ENCODE peak calls at places on chromosomes 16 and 17, in six cellular contexts. One of them, this sample, is unnamed.

GRCh38 chr16:77424841-77425604 is 9.8 kb downstream of the ADAMTS18 start:
- DNase-seq in GM12878: no peak
- DNase-seq in SK-N-SH: no peak
- DNase-seq in K562: no peak
- DNase-seq in HL-60: no peak
- DNase-seq in GM23338: no peak
- DNase-seq in this sample: no peak

GRCh38 chr16:12708266-12708665 is 95.4 kb downstream of the CPPED1 start:
- DNase-seq in K562: no peak
- DNase-seq in SK-N-SH: no peak
- DNase-seq in HL-60: no peak
- DNase-seq in GM12878: no peak
- DNase-seq in GM23338: no peak
- DNase-seq in this sample: no peak

GRCh38 chr16:14545346-14545884 is 84.6 kb downstream of the PARN start:
- DNase-seq in GM12878: no peak
- DNase-seq in SK-N-SH: no peak
- DNase-seq in HL-60: no peak
- DNase-seq in K562: no peak
- DNase-seq in GM23338: no peak
- DNase-seq in this sample: no peak

GRCh38 chr17:55316499-55316898 is 51.7 kb downstream of the HLF start:
- DNase-seq in K562: no peak
- DNase-seq in SK-N-SH: no peak
- DNase-seq in GM12878: no peak
- DNase-seq in GM23338: no peak
- DNase-seq in HL-60: no peak
- DNase-seq in this sample: no peak

GRCh38 chr16:648071-648785 is 937 bp upstream of the WDR90 start:
- DNase-seq in K562: no peak
- DNase-seq in HL-60: peak
- DNase-seq in GM23338: peak
- DNase-seq in SK-N-SH: peak
- DNase-seq in GM12878: no peak
- DNase-seq in this sample: no peak

GRCh38 chr17:50737118-50737698 is 17.8 kb downstream of the LUC7L3 start:
- DNase-seq in K562: no peak
- DNase-seq in SK-N-SH: no peak
- DNase-seq in GM23338: no peak
- DNase-seq in GM12878: no peak
- DNase-seq in HL-60: no peak
- DNase-seq in this sample: no peak

GRCh38 chr17:67421869-67422273 is 44.8 kb downstream of the PITPNC1 start:
- DNase-seq in SK-N-SH: no peak
- DNase-seq in HL-60: peak
- DNase-seq in GM23338: peak
- DNase-seq in GM12878: peak
- DNase-seq in K562: no peak
- DNase-seq in this sample: peak

GRCh38 chr16:1674306-1674705 is 3.8 kb upstream of the JPT2 start:
- DNase-seq in GM23338: no peak
- DNase-seq in SK-N-SH: no peak
- DNase-seq in K562: no peak
- DNase-seq in GM12878: no peak
- DNase-seq in HL-60: no peak
- DNase-seq in this sample: no peak

GRCh38 chr16:49055824-49056545 is 225.7 kb downstream of the CBLN1 start:
- DNase-seq in K562: no peak
- DNase-seq in SK-N-SH: no peak
- DNase-seq in HL-60: no peak
- DNase-seq in GM12878: no peak
- DNase-seq in GM23338: peak
- DNase-seq in this sample: no peak

GRCh38 chr16:57283214-57283955 is 1.1 kb downstream of the PLLP start:
- DNase-seq in HL-60: no peak
- DNase-seq in GM12878: no peak
- DNase-seq in SK-N-SH: no peak
- DNase-seq in GM23338: peak
- DNase-seq in K562: no peak
- DNase-seq in this sample: no peak

GRCh38 chr16:4371481-4372314 is at the start of gene VASN:
- DNase-seq in GM12878: no peak
- DNase-seq in HL-60: no peak
- DNase-seq in SK-N-SH: peak
- DNase-seq in GM23338: peak
- DNase-seq in K562: peak
- DNase-seq in this sample: no peak
- TF ChIP-seq POLR2AphosphoS5 in GM12878: no peak
- TF ChIP-seq POLR2AphosphoS5 in HL-60: no peak
- TF ChIP-seq POLR2AphosphoS5 in SK-N-SH: peak
- TF ChIP-seq POLR2AphosphoS5 in GM23338: peak
- TF ChIP-seq POLR2AphosphoS5 in K562: peak
- TF ChIP-seq POLR2AphosphoS5 in this sample: peak

DNA sequence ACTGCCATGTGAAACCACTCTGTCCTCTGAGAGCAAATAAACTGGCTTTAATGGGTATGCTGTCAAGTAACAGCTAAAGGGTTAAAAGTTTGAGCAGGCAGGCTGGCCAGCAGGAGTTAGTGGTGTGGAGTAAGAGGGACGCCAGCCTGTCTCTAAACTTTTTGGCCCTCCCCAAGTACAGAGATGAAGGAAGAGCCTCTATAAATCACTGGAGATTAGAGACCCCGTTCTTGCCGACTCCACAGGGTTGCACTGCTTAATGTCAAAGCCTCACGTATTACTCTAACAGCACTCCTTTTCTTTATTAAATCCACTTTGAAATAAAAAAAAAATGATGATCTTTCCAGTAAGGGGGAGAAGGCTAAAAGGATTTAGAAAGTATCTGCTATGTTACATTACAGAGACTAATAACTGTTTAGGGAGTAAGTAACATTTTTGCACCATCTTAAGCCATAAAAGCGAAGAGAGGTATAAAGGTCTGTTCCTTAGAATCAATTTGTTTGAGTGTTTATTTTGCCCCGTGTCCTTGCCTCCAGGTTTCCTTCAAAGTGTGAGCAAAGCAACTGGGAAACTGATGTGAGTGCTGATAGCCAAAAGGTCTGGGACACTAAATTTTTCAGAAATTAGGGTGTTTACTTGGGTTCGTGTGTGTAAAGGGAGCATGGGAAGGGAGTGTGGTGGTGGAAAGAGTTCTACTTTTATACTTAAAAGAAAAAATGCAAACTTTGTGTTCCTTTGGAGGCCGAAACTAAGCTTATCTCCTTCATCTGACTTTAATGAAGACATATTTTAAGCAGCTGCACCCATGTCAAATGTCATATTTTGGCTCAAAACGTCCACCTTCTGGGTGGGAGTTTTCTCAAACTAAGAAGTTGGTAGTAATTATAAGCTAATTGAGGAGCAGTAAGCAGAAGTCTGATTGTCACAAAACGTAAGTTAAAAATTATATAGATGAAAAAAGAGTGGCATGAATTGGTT is 109.9 kb upstream of the TBX2 start:
- DNase-seq in GM12878: no peak
- DNase-seq in K562: no peak
- DNase-seq in SK-N-SH: peak
- DNase-seq in HL-60: no peak
- DNase-seq in GM23338: no peak
- DNase-seq in this sample: no peak
- TF ChIP-seq REST in GM12878: no peak
- TF ChIP-seq REST in K562: no peak
- TF ChIP-seq REST in SK-N-SH: no peak
- TF ChIP-seq REST in HL-60: no peak
- TF ChIP-seq REST in GM23338: no peak
- TF ChIP-seq REST in this sample: no peak

DNA sequence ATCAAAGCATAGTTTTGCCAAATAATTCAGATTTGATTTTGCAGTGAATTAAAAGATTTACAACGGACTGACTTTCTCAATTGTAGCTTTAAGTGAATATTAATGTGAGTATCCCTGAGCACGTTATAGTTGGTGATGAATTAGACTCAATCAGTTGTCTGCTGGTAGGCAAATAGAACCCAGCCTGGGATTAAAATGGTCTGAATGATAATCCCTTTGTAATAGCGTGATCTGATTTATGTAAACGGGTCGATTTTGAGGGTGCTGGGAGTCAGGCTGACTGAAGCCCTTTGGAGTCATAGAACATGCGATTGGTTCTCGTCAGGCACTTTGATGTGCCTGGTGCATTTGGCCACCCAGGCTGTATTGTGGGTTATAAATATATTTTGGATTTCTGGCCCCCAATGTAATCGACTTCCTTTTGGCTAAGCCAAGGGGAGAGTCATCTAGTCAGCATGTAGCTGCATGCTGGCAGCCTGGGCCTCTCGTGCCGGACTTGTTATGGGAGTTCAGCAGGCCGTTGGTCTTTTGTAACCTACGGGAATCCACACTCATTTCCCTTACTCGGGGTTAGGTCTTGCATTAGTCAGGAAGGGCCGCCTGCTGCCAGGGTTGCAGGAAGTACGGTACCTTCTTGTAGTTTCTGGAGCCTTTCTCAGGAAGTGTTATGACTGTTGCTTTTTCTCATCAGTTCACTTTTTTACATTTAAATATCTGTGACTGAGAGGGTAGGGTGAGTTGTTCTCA is 5.4 kb downstream of the PGS1 start:
- DNase-seq in GM23338: no peak
- DNase-seq in HL-60: peak
- DNase-seq in K562: no peak
- DNase-seq in SK-N-SH: no peak
- DNase-seq in GM12878: peak
- DNase-seq in this sample: no peak
- TF ChIP-seq POLR2AphosphoS5 in GM23338: no peak
- TF ChIP-seq POLR2AphosphoS5 in HL-60: peak
- TF ChIP-seq POLR2AphosphoS5 in K562: no peak
- TF ChIP-seq POLR2AphosphoS5 in SK-N-SH: no peak
- TF ChIP-seq POLR2AphosphoS5 in GM12878: no peak
- TF ChIP-seq POLR2AphosphoS5 in this sample: no peak

GRCh38 chr16:79509221-79509631 is 91.3 kb downstream of the MAF start:
- DNase-seq in GM23338: peak
- DNase-seq in K562: no peak
- DNase-seq in HL-60: no peak
- DNase-seq in GM12878: no peak
- DNase-seq in SK-N-SH: peak
- DNase-seq in this sample: no peak

GRCh38 chr16:79508294-79508693 is 92.2 kb downstream of the MAF start:
- DNase-seq in GM12878: no peak
- DNase-seq in HL-60: no peak
- DNase-seq in GM23338: no peak
- DNase-seq in K562: no peak
- DNase-seq in SK-N-SH: no peak
- DNase-seq in this sample: no peak

GRCh38 chr16:79505344-79505743 is 95.2 kb downstream of the MAF start:
- DNase-seq in GM23338: no peak
- DNase-seq in HL-60: no peak
- DNase-seq in SK-N-SH: no peak
- DNase-seq in K562: no peak
- DNase-seq in GM12878: no peak
- DNase-seq in this sample: no peak

GRCh38 chr16:79509906-79510305 is 90.6 kb downstream of the MAF start:
- DNase-seq in HL-60: no peak
- DNase-seq in K562: no peak
- DNase-seq in GM23338: no peak
- DNase-seq in SK-N-SH: no peak
- DNase-seq in GM12878: no peak
- DNase-seq in this sample: no peak

DNA sequence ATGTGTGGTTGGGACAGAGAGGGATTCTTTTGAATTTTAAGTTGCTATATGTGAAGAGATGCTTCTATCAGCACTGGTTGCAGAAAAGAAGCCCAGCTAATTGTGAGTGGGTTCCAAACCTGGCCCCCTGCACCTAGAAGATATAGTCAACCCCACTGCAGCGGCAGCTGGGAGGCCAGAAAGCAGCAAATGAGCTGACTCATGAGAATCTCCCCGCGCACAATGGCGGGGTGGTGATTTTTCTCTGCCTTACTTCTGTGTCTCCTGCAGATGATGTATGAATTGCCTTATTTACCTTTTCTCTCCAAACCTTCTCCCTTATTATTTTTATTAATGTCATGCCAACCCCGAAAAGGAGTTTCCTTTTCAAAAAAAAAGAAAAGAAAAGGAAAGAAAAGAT is 89.7 kb downstream of the MAF start:
- DNase-seq in HL-60: no peak
- DNase-seq in SK-N-SH: no peak
- DNase-seq in K562: no peak
- DNase-seq in GM12878: no peak
- DNase-seq in GM23338: no peak
- DNase-seq in this sample: no peak
- TF ChIP-seq REST in HL-60: no peak
- TF ChIP-seq REST in SK-N-SH: no peak
- TF ChIP-seq REST in K562: no peak
- TF ChIP-seq REST in GM12878: no peak
- TF ChIP-seq REST in GM23338: no peak
- TF ChIP-seq REST in this sample: no peak

GRCh38 chr17:45224671-45225050 is 3.0 kb downstream of the FMNL1 start:
- DNase-seq in GM23338: no peak
- DNase-seq in SK-N-SH: no peak
- DNase-seq in GM12878: no peak
- DNase-seq in HL-60: no peak
- DNase-seq in K562: no peak
- DNase-seq in this sample: no peak

GRCh38 chr17:45225051-45225700 is 3.5 kb downstream of the FMNL1 start:
- DNase-seq in HL-60: peak
- DNase-seq in GM12878: no peak
- DNase-seq in K562: no peak
- DNase-seq in SK-N-SH: no peak
- DNase-seq in GM23338: no peak
- DNase-seq in this sample: no peak

GRCh38 chr17:45227101-45227591 is 5.5 kb downstream of the FMNL1 start:
- DNase-seq in GM23338: no peak
- DNase-seq in K562: no peak
- DNase-seq in GM12878: peak
- DNase-seq in SK-N-SH: no peak
- DNase-seq in HL-60: no peak
- DNase-seq in this sample: no peak

GRCh38 chr17:45226620-45227019 is 4.9 kb downstream of the FMNL1 start:
- DNase-seq in SK-N-SH: no peak
- DNase-seq in GM23338: no peak
- DNase-seq in GM12878: no peak
- DNase-seq in HL-60: no peak
- DNase-seq in K562: no peak
- DNase-seq in this sample: no peak

GRCh38 chr17:45225964-45226530 is 4.4 kb downstream of the FMNL1 start:
- DNase-seq in GM23338: no peak
- DNase-seq in GM12878: peak
- DNase-seq in HL-60: peak
- DNase-seq in K562: peak
- DNase-seq in SK-N-SH: no peak
- DNase-seq in this sample: no peak
- TF ChIP-seq POLR2AphosphoS5 in GM23338: no peak
- TF ChIP-seq POLR2AphosphoS5 in GM12878: peak
- TF ChIP-seq POLR2AphosphoS5 in HL-60: peak
- TF ChIP-seq POLR2AphosphoS5 in K562: peak
- TF ChIP-seq POLR2AphosphoS5 in SK-N-SH: no peak
- TF ChIP-seq POLR2AphosphoS5 in this sample: no peak

GRCh38 chr17:49723423-49723822 is 15.7 kb upstream of the SLC35B1 start:
- DNase-seq in GM12878: no peak
- DNase-seq in GM23338: no peak
- DNase-seq in HL-60: no peak
- DNase-seq in K562: no peak
- DNase-seq in SK-N-SH: no peak
- DNase-seq in this sample: no peak
- TF ChIP-seq REST in GM12878: no peak
- TF ChIP-seq REST in GM23338: no peak
- TF ChIP-seq REST in HL-60: no peak
- TF ChIP-seq REST in K562: no peak
- TF ChIP-seq REST in SK-N-SH: no peak
- TF ChIP-seq REST in this sample: no peak

GRCh38 chr16:86554917-86555762 is at the start of gene MTHFSD:
- DNase-seq in K562: peak
- DNase-seq in SK-N-SH: peak
- DNase-seq in GM12878: peak
- DNase-seq in HL-60: peak
- DNase-seq in GM23338: peak
- DNase-seq in this sample: no peak
- TF ChIP-seq POLR2AphosphoS5 in K562: peak
- TF ChIP-seq POLR2AphosphoS5 in SK-N-SH: peak
- TF ChIP-seq POLR2AphosphoS5 in GM12878: peak
- TF ChIP-seq POLR2AphosphoS5 in HL-60: peak
- TF ChIP-seq POLR2AphosphoS5 in GM23338: peak
- TF ChIP-seq POLR2AphosphoS5 in this sample: peak